ENCODE peak calls at places on chromosome 14, in seven cellular contexts. One of them, this sample, is unnamed.

GRCh38 chr14:103130965-103131364 is 7.7 kb downstream of the TNFAIP2 start:
- DNase-seq in HFF-Myc: peak
- DNase-seq in GM13977: no peak
- DNase-seq in fibroblast of lung: peak
- DNase-seq in WTC11: no peak
- DNase-seq in kidney: peak
- DNase-seq in AG09319: no peak
- DNase-seq in this sample: no peak

GRCh38 chr14:23025181-23025788 is 9.4 kb downstream of the PSMB5 start:
- DNase-seq in kidney: no peak
- DNase-seq in GM13977: no peak
- DNase-seq in fibroblast of lung: no peak
- DNase-seq in WTC11: no peak
- DNase-seq in HFF-Myc: no peak
- DNase-seq in AG09319: no peak
- DNase-seq in this sample: peak

GRCh38 chr14:66009104-66009503 is 477.1 kb upstream of the CCDC196 start:
- DNase-seq in WTC11: no peak
- DNase-seq in HFF-Myc: peak
- DNase-seq in kidney: no peak
- DNase-seq in GM13977: no peak
- DNase-seq in fibroblast of lung: peak
- DNase-seq in AG09319: peak
- DNase-seq in this sample: no peak

GRCh38 chr14:93788557-93789365 is 476 bp upstream of the PRIMA1 start:
- DNase-seq in fibroblast of lung: no peak
- DNase-seq in HFF-Myc: no peak
- DNase-seq in GM13977: peak
- DNase-seq in kidney: no peak
- DNase-seq in WTC11: peak
- DNase-seq in AG09319: no peak
- DNase-seq in this sample: peak

GRCh38 chr14:64440494-64440893 is 24.8 kb upstream of the AKAP5 start:
- DNase-seq in fibroblast of lung: no peak
- DNase-seq in HFF-Myc: no peak
- DNase-seq in GM13977: no peak
- DNase-seq in AG09319: no peak
- DNase-seq in WTC11: no peak
- DNase-seq in kidney: no peak
- DNase-seq in this sample: no peak

GRCh38 chr14:94591073-94591472 is 9.8 kb downstream of the SERPINA5 start:
- DNase-seq in GM13977: no peak
- DNase-seq in AG09319: no peak
- DNase-seq in kidney: no peak
- DNase-seq in WTC11: no peak
- DNase-seq in fibroblast of lung: no peak
- DNase-seq in HFF-Myc: no peak
- DNase-seq in this sample: no peak

GRCh38 chr14:64561631-64562030 is 11.9 kb downstream of the PPP1R36 start:
- DNase-seq in WTC11: no peak
- DNase-seq in GM13977: no peak
- DNase-seq in kidney: no peak
- DNase-seq in AG09319: no peak
- DNase-seq in HFF-Myc: no peak
- DNase-seq in fibroblast of lung: no peak
- DNase-seq in this sample: no peak

GRCh38 chr14:95885866-95886265 is 9.2 kb downstream of the TUNAR start:
- DNase-seq in HFF-Myc: no peak
- DNase-seq in AG09319: no peak
- DNase-seq in WTC11: no peak
- DNase-seq in GM13977: no peak
- DNase-seq in kidney: peak
- DNase-seq in fibroblast of lung: peak
- DNase-seq in this sample: no peak

GRCh38 chr14:102591372-102591943 is 991 bp upstream of the RCOR1 start:
- DNase-seq in kidney: peak
- DNase-seq in GM13977: peak
- DNase-seq in AG09319: no peak
- DNase-seq in WTC11: peak
- DNase-seq in fibroblast of lung: peak
- DNase-seq in HFF-Myc: no peak
- DNase-seq in this sample: no peak

GRCh38 chr14:51488569-51489220 is 163.0 kb upstream of the FRMD6 start:
- DNase-seq in HFF-Myc: no peak
- DNase-seq in GM13977: no peak
- DNase-seq in kidney: no peak
- DNase-seq in AG09319: no peak
- DNase-seq in fibroblast of lung: no peak
- DNase-seq in WTC11: no peak
- DNase-seq in this sample: no peak

GRCh38 chr14:65949711-65950516 is 536.3 kb upstream of the CCDC196 start:
- DNase-seq in GM13977: peak
- DNase-seq in kidney: peak
- DNase-seq in HFF-Myc: no peak
- DNase-seq in WTC11: no peak
- DNase-seq in fibroblast of lung: peak
- DNase-seq in AG09319: no peak
- DNase-seq in this sample: no peak

GRCh38 chr14:54002653-54003052 is 46.0 kb upstream of the BMP4 start:
- DNase-seq in GM13977: no peak
- DNase-seq in HFF-Myc: peak
- DNase-seq in AG09319: no peak
- DNase-seq in WTC11: no peak
- DNase-seq in fibroblast of lung: peak
- DNase-seq in kidney: no peak
- DNase-seq in this sample: no peak

GRCh38 chr14:59107819-59108218 is 80.6 kb upstream of the DAAM1 start:
- DNase-seq in fibroblast of lung: no peak
- DNase-seq in kidney: no peak
- DNase-seq in GM13977: no peak
- DNase-seq in AG09319: no peak
- DNase-seq in WTC11: no peak
- DNase-seq in HFF-Myc: no peak
- DNase-seq in this sample: no peak

This sample was measured in HuH-7.